ENCODE peak calls at places on chromosomes 7 and 10, in nine cellular contexts. Q is activated T-helper 1 cell treated with anti-CD3 and anti-CD28 coated beads, Interleukin-2, amount 50 U/mL, for 16 hours; Y is cardiac fibroblast; L is HCEC 1CT; Z is WTC11; H is AG08396; U is myocyte; S is fibroblast of pulmonary artery; J is activated CD8-positive, alpha-beta memory T cell treated with anti-CD3 and anti-CD28 coated beads for 1 hour. M is an unnamed sample.

GRCh38 chr10:91410638-91411367 is 659 bp downstream of the HECTD2 start:
- DNase-seq in S (peak; percentile 54), H (peak; percentile 20), U (peak; percentile 32), Y (peak; percentile 41), J (no peak), L (no peak), Q (peak; percentile 2), Z (no peak), M (peak; percentile 58)

GRCh38 chr7:20199015-20199737 is 18.0 kb downstream of the MACC1 start:
- DNase-seq in J (no peak), L (peak; percentile 78), Q (no peak), S (peak; percentile 76), Z (no peak), H (peak; percentile 31), U (peak; percentile 72), Y (peak; percentile 79), M (peak; percentile 69)

GRCh38 chr7:149414745-149415390 is 46.0 kb downstream of the ZNF777 start:
- DNase-seq in U (no peak), Z (peak; percentile 95), S (peak; percentile 72), Y (peak; percentile 74), H (peak; percentile 57), Q (no peak), L (peak; percentile 68), J (peak; percentile 47), M (peak; percentile 81)

GRCh38 chr7:69599879-69600764 is 1.8 kb downstream of the AUTS2 start:
- DNase-seq in J (no peak), Z (no peak), Q (no peak), S (no peak), U (no peak), L (no peak), H (peak; percentile 8), Y (peak; percentile 24), M (no peak)

GRCh38 chr10:47299989-47300931 is at the start of gene GDF10:
- DNase-seq in U (no peak), S (no peak), H (no peak), L (no peak), Q (no peak), Z (peak; percentile 42), Y (no peak), J (no peak), M (no peak)

GRCh38 chr10:73965890-73966768 is 31.8 kb upstream of the VCL start:
- DNase-seq in Z (peak; percentile 86), L (peak; percentile 100), Q (no peak), Y (peak; percentile 99), S (peak; percentile 99), J (no peak), U (peak; percentile 99), H (peak; percentile 89), M (peak; percentile 99)

GRCh38 chr7:130901209-130901783 is 167.3 kb upstream of the KLF14 start:
- DNase-seq in H (peak; percentile 49), L (peak; percentile 88), J (no peak), U (peak; percentile 96), Z (no peak), Y (peak; percentile 97), S (peak; percentile 95), Q (no peak), M (peak; percentile 95)

GRCh38 chr7:156219307-156220077 is 407.2 kb upstream of the SHH start:
- DNase-seq in Q (no peak), U (no peak), Y (no peak), H (no peak), S (no peak), L (no peak), Z (no peak), J (no peak), M (no peak)

GRCh38 chr7:45033931-45034290 is 33.9 kb downstream of the CCM2 start:
- DNase-seq in S (no peak), H (no peak), Z (no peak), Y (no peak), U (peak; percentile 41), Q (no peak), J (no peak), L (no peak), M (no peak)

GRCh38 chr10:15169555-15170407 is 1.3 kb upstream of the NMT2 start:
- DNase-seq in Q (peak; percentile 17), J (peak; percentile 23), L (no peak), S (no peak), Y (no peak), Z (no peak), H (no peak), U (peak; percentile 54), M (no peak)

GRCh38 chr7:108235451-108236061 is 105.4 kb upstream of the LAMB4 start:
- DNase-seq in S (peak; percentile 65), Y (peak; percentile 58), H (no peak), Z (no peak), L (peak; percentile 42), U (no peak), Q (no peak), J (no peak), M (peak; percentile 22)

GRCh38 chr10:101436302-101436701 is 82.3 kb downstream of the BTRC start:
- DNase-seq in U (no peak), S (no peak), Y (no peak), H (no peak), Z (no peak), Q (no peak), L (no peak), J (no peak), M (no peak)

GRCh38 chr10:34780818-34781380 is 34.2 kb downstream of the PARD3 start:
- DNase-seq in H (no peak), L (peak; percentile 64), Z (no peak), U (peak; percentile 87), Y (peak; percentile 73), Q (no peak), S (peak; percentile 72), J (no peak), M (peak; percentile 76)

GRCh38 chr7:26199301-26200112 is 1.0 kb downstream of the HNRNPA2B1 start:
- DNase-seq in Y (peak; percentile 52), Q (peak; percentile 51), Z (peak; percentile 46), S (peak; percentile 45), J (peak; percentile 44), H (peak; percentile 28), U (peak; percentile 81), L (peak; percentile 33), M (no peak)

GRCh38 chr10:28875535-28876208 is 198.4 kb downstream of the BAMBI start:
- DNase-seq in U (no peak), Q (no peak), J (no peak), H (no peak), S (peak; percentile 74), Z (peak; percentile 21), L (no peak), Y (peak; percentile 64), M (peak; percentile 71)

GRCh38 chr7:8232999-8233847 is 28.7 kb downstream of the ICA1 start:
- DNase-seq in Z (no peak), S (no peak), Y (peak; percentile 9), U (no peak), H (no peak), J (no peak), Q (no peak), L (no peak), M (no peak)

GRCh38 chr10:59580257-59580863 is 129.3 kb downstream of the SLC16A9 start:
- DNase-seq in S (peak; percentile 82), L (peak; percentile 61), Q (no peak), H (peak; percentile 20), J (no peak), Y (peak; percentile 79), Z (no peak), U (peak; percentile 61), M (peak; percentile 63)

GRCh38 chr7:44449531-44449930 is 40.9 kb downstream of the NUDCD3 start:
- DNase-seq in Y (peak; percentile 16), U (no peak), L (peak; percentile 69), S (peak; percentile 15), H (no peak), Z (no peak), Q (no peak), J (no peak), M (peak; percentile 25)

GRCh38 chr10:50432206-50432605 is 180.9 kb upstream of the ASAH2 start:
- DNase-seq in Q (no peak), Z (no peak), S (no peak), J (no peak), U (no peak), L (no peak), Y (no peak), H (no peak), M (no peak)

GRCh38 chr7:97973206-97973658 is 16.8 kb downstream of the OCM2 start:
- DNase-seq in Q (no peak), U (no peak), J (no peak), S (no peak), Y (no peak), H (no peak), Z (peak; percentile 69), L (no peak), M (peak; percentile 4)

GRCh38 chr10:27687326-27687725 is 58.3 kb downstream of the MKX start:
- DNase-seq in H (no peak), Y (no peak), J (no peak), S (no peak), U (no peak), Z (no peak), L (peak; percentile 42), Q (no peak), M (peak; percentile 43)

GRCh38 chr10:96269438-96270300 is 1.7 kb downstream of the BLNK start:
- DNase-seq in Z (no peak), Q (no peak), L (no peak), S (no peak), H (no peak), Y (no peak), U (no peak), J (no peak), M (no peak)

GRCh38 chr10:34764347-34764991 is 50.6 kb downstream of the PARD3 start:
- DNase-seq in U (no peak), Z (no peak), S (no peak), J (no peak), Y (no peak), L (no peak), Q (no peak), H (no peak), M (no peak)

GRCh38 chr10:99929360-99929759 is 80.4 kb downstream of the DNMBP start:
- DNase-seq in Q (no peak), U (no peak), L (no peak), J (no peak), Z (no peak), H (no peak), Y (no peak), S (no peak), M (no peak)

GRCh38 chr10:120938822-120939221 is 87.7 kb downstream of the WDR11 start:
- DNase-seq in H (no peak), Z (no peak), Q (no peak), S (no peak), U (no peak), Y (no peak), J (no peak), L (no peak), M (no peak)

GRCh38 chr10:92567952-92568600 is 5.8 kb downstream of the IDE start:
- DNase-seq in S (peak; percentile 78), Z (no peak), H (no peak), J (no peak), Y (peak; percentile 59), U (no peak), L (peak; percentile 66), Q (no peak), M (peak; percentile 68)

GRCh38 chr7:80135306-80136104 is 874 bp downstream of the GNAI1 start:
- DNase-seq in U (peak; percentile 63), J (no peak), Z (no peak), L (peak; percentile 42), S (peak; percentile 29), H (peak; percentile 32), Q (no peak), Y (no peak), M (peak; percentile 35)

GRCh38 chr10:110357252-110357780 is 52.6 kb upstream of the SMNDC1 start:
- DNase-seq in Q (peak; percentile 63), J (peak; percentile 8), U (peak; percentile 64), Y (peak; percentile 92), Z (no peak), S (peak; percentile 94), H (peak; percentile 85), L (peak; percentile 96), M (peak; percentile 93)

GRCh38 chr7:7157177-7157886 is 25.0 kb upstream of the C1GALT1 start:
- DNase-seq in Y (peak; percentile 67), Z (no peak), L (peak; percentile 85), U (peak; percentile 100), Q (peak; percentile 9), H (peak; percentile 68), S (peak; percentile 44), J (peak; percentile 29), M (peak; percentile 91)

GRCh38 chr7:132782777-132783633 is 206.7 kb upstream of the PLXNA4 start:
- DNase-seq in J (no peak), L (peak; percentile 93), H (peak; percentile 50), Q (no peak), U (peak; percentile 52), S (peak; percentile 19), Z (no peak), Y (peak; percentile 17), M (peak; percentile 92)

GRCh38 chr10:62019685-62020361 is 118.3 kb downstream of the ARID5B start:
- DNase-seq in Z (no peak), Y (peak; percentile 50), H (no peak), S (no peak), L (no peak), U (no peak), Q (no peak), J (no peak), M (no peak)